ENCODE peak calls at places on chromosomes 7 and 10, in seven cellular contexts. C, O, Z, D, P, V and U are unnamed samples.

GRCh38 chr10:82880776-82881175 is 1005.8 kb downstream of the NRG3 start:
- DNase-seq in O (no peak), P (no peak), Z (no peak), D (no peak), V (no peak), C (no peak), U (no peak)

GRCh38 chr10:24307696-24308476 is 98.9 kb downstream of the KIAA1217 start:
- DNase-seq in C (no peak), O (no peak), D (peak), V (no peak), P (peak), Z (peak), U (peak)

GRCh38 chr10:114953047-114953446 is 15.1 kb downstream of the TRUB1 start:
- DNase-seq in C (no peak), P (no peak), V (no peak), O (no peak), D (no peak), Z (no peak), U (no peak)

GRCh38 chr10:52488606-52489485 is 174.8 kb downstream of the DKK1 start:
- DNase-seq in O (no peak), C (peak), D (peak), P (peak), V (no peak), Z (peak), U (peak)

GRCh38 chr7:108824840-108825540 is 255.3 kb downstream of the DNAJB9 start:
- DNase-seq in D (peak), Z (peak), P (peak), O (peak), V (no peak), C (peak), U (peak)

GRCh38 chr7:80129785-80130184 is 4.8 kb upstream of the GNAI1 start:
- DNase-seq in O (no peak), V (no peak), Z (no peak), C (no peak), D (no peak), P (no peak), U (no peak)

GRCh38 chr10:92714872-92715271 is 25.1 kb downstream of the HHEX start:
- DNase-seq in O (no peak), C (no peak), Z (no peak), P (no peak), V (no peak), D (no peak), U (no peak)

GRCh38 chr10:97338041-97338440 is 3.5 kb upstream of the FRAT2 start:
- DNase-seq in Z (no peak), O (no peak), V (no peak), C (no peak), D (no peak), P (no peak), U (no peak)

GRCh38 chr7:43888983-43889945 is 17.1 kb downstream of the URGCP start:
- DNase-seq in Z (no peak), V (no peak), D (no peak), C (no peak), O (no peak), P (no peak), U (peak)

GRCh38 chr10:88920198-88920597 is 32.4 kb downstream of the ACTA2 start:
- DNase-seq in O (no peak), C (no peak), P (no peak), V (no peak), Z (peak), D (peak), U (peak)

GRCh38 chr7:95867309-95867708 is 95.0 kb downstream of the DYNC1I1 start:
- DNase-seq in P (no peak), Z (no peak), D (no peak), O (no peak), V (no peak), C (no peak), U (no peak)

GRCh38 chr10:71678057-71678805 is 41.3 kb downstream of the C10orf105 start:
- DNase-seq in Z (no peak), P (no peak), C (no peak), V (no peak), O (no peak), D (no peak), U (no peak)

GRCh38 chr10:114515515-114515914 is 111.2 kb upstream of the AFAP1L2 start:
- DNase-seq in C (no peak), Z (no peak), D (no peak), V (no peak), O (no peak), P (no peak), U (no peak)

GRCh38 chr10:128571745-128572144 is 445.5 kb upstream of the MKI67 start:
- DNase-seq in V (no peak), P (no peak), D (no peak), Z (no peak), C (no peak), O (no peak), U (no peak)

GRCh38 chr7:7795203-7795602 is 76.8 kb upstream of the RPA3 start:
- DNase-seq in Z (no peak), C (no peak), O (no peak), V (no peak), D (peak), P (no peak), U (no peak)

GRCh38 chr10:102408081-102408727 is 10.4 kb downstream of the PSD start:
- DNase-seq in P (no peak), V (no peak), Z (no peak), O (no peak), C (no peak), D (no peak), U (no peak)

GRCh38 chr10:102408728-102409603 is 9.6 kb downstream of the PSD start:
- DNase-seq in D (peak), C (peak), O (no peak), V (peak), P (peak), Z (peak), U (peak)

GRCh38 chr10:102411341-102412255 is 7.0 kb downstream of the PSD start:
- DNase-seq in D (no peak), P (no peak), Z (no peak), O (no peak), C (no peak), V (no peak), U (no peak)

GRCh38 chr10:102410427-102411073 is 8.0 kb downstream of the PSD start:
- DNase-seq in D (peak), P (peak), O (no peak), Z (peak), V (peak), C (no peak), U (peak)

GRCh38 chr10:102409604-102410426 is 8.8 kb downstream of the PSD start:
- DNase-seq in D (no peak), P (no peak), Z (peak), C (no peak), O (no peak), V (no peak), U (no peak)
- H3K4me3 ChIP-seq in D (peak), P (peak), Z (peak), C (peak), O (peak), V (peak), U (peak)

GRCh38 chr7:30330134-30331111 is 46.0 kb downstream of the ZNRF2 start:
- DNase-seq in C (no peak), V (peak), O (no peak), P (peak), D (no peak), Z (no peak), U (no peak)

GRCh38 chr7:30327813-30328212 is 43.4 kb downstream of the ZNRF2 start:
- DNase-seq in C (peak), D (peak), O (no peak), P (peak), Z (peak), V (no peak), U (peak)

GRCh38 chr7:30332549-30332948 is 48.2 kb downstream of the ZNRF2 start:
- DNase-seq in C (no peak), P (no peak), D (no peak), V (no peak), Z (no peak), O (no peak), U (no peak)

GRCh38 chr7:30331338-30331737 is 46.9 kb downstream of the ZNRF2 start:
- DNase-seq in D (peak), P (peak), V (no peak), Z (peak), C (peak), O (no peak), U (peak)

DNA sequence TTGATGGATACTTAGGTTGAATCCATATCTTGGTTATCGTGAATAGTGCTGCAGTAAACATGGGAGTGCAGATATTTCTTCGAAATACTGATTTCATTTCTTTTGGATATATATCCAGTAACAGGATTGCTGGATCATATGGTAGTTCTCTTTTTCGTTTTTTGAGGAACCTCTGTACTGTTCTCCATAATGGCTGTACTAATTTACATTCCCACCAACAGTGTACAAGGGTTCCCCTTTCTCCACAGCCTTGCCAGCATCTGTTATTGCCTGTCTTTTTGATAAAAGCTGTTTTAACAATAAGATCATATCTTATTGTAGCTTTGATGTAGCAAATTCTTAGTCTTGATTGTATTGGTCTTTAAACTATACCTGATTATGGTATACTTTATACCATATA is 45.3 kb downstream of the ZNRF2 start:
- DNase-seq in Z (no peak), C (no peak), D (no peak), O (no peak), P (no peak), V (no peak), U (no peak)
- H3K4me3 ChIP-seq in Z (no peak), C (no peak), D (no peak), O (no peak), P (no peak), V (no peak), U (no peak)

DNA sequence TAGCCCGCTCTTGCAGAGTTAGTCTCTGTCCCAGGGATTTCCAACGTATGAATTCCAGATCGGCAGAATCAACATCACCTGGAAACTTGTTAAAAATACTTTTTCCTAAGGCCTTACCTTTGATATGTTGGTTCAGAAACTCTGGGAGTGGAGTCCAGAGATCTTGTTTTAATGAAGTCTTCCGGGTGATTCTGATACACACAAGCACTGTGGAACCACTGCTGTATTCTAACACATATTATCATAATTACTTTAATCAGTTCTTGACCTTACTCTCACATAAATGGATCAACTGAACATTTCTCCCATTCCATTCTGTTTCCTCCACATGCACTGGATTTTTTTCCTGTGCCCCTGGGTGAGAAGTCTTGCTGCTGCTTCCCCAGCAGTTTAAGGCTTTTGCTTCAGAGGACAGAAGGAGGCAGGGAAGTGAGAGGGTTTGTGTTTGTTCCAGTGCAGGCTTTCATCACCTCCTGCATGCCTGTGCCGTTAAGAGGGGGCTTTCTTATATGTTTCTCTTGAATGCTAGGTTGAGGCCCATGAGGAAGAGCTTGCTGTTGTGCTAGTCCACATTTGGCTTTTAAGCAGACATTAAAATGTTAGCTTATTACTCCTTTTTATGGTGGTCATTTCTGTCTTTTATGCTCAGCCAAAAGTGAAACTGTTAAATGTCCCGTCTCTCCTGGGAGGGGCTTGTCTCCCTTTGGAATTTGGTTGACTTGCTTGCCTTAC is 32.4 kb downstream of the CCSER2 start:
- DNase-seq in O (no peak), Z (peak), D (peak), P (peak), C (peak), V (no peak), U (peak)
- H3K4me3 ChIP-seq in O (no peak), Z (no peak), D (peak), P (peak), C (peak), V (no peak), U (peak)

GRCh38 chr7:2296830-2297229 is 17.4 kb downstream of the SNX8 start:
- DNase-seq in P (no peak), C (no peak), O (no peak), Z (no peak), D (no peak), V (no peak), U (no peak)

GRCh38 chr7:2306688-2307087 is 7.6 kb downstream of the SNX8 start:
- DNase-seq in D (peak), Z (no peak), O (no peak), P (peak), C (no peak), V (no peak), U (peak)

GRCh38 chr7:2299853-2300512 is 14.3 kb downstream of the SNX8 start:
- DNase-seq in V (no peak), Z (no peak), P (no peak), D (no peak), O (no peak), C (no peak), U (no peak)

GRCh38 chr7:2299131-2299829 is 15.0 kb downstream of the SNX8 start:
- DNase-seq in V (no peak), P (peak), D (peak), C (peak), O (no peak), Z (peak), U (peak)

GRCh38 chr7:2301510-2301860 is 12.8 kb downstream of the SNX8 start:
- DNase-seq in Z (no peak), V (no peak), C (no peak), P (peak), D (no peak), O (no peak), U (peak)
- H3K4me3 ChIP-seq in Z (no peak), V (no peak), C (no peak), P (no peak), D (no peak), O (no peak), U (no peak)